ENCODE peak calls at places on chromosomes 16 and 17, in eight cellular contexts. B is C1 segment of cervical spinal cord, C is fibroblast of the aortic adventitia, L is left ventricle myocardium inferior, J is AG20443, E is AG04449, M is NCI-H774, O is A172. U is an unnamed sample.

GRCh38 chr16:31093132-31093703 is 1.4 kb downstream of the VKORC1 start:
- DNase-seq in B (peak; percentile 45), L (no peak), J (peak; percentile 56), E (no peak), M (no peak), C (no peak), O (peak; percentile 55), U (peak; percentile 44)

GRCh38 chr17:61996916-61997605 is 68.0 kb downstream of the MED13 start:
- DNase-seq in E (no peak), L (no peak), O (no peak), C (peak; percentile 7), B (no peak), M (no peak), J (no peak), U (no peak)

GRCh38 chr17:1301546-1301945 is 22.1 kb downstream of the TRARG1 start:
- DNase-seq in C (no peak), J (no peak), B (no peak), M (no peak), E (no peak), L (no peak), O (no peak), U (no peak)

GRCh38 chr17:66348605-66349165 is 46.3 kb downstream of the PRKCA start:
- DNase-seq in B (no peak), O (peak; percentile 89), J (peak; percentile 71), E (peak; percentile 42), M (peak; percentile 48), L (no peak), C (peak; percentile 82), U (peak; percentile 82)

GRCh38 chr17:8742274-8742673 is 2.4 kb downstream of the CCDC42 start:
- DNase-seq in E (no peak), O (no peak), C (no peak), L (no peak), J (no peak), B (no peak), M (no peak), U (no peak)

GRCh38 chr17:73548620-73549311 is 95.5 kb downstream of the SDK2 start:
- DNase-seq in M (no peak), J (no peak), L (no peak), C (no peak), E (no peak), O (no peak), B (no peak), U (no peak)

GRCh38 chr16:71709231-71709781 is 15.2 kb downstream of the PHLPP2 start:
- DNase-seq in O (peak; percentile 56), E (peak; percentile 24), B (no peak), L (no peak), J (peak; percentile 36), M (no peak), C (peak; percentile 66), U (peak; percentile 77)

GRCh38 chr17:38727661-38728220 is 2.4 kb upstream of the CISD3 start:
- DNase-seq in E (no peak), O (no peak), C (no peak), M (no peak), L (no peak), J (no peak), B (no peak), U (no peak)

GRCh38 chr16:12171706-12172105 is 195.2 kb downstream of the SNX29 start:
- DNase-seq in J (no peak), C (no peak), L (no peak), M (no peak), B (no peak), O (no peak), E (no peak), U (no peak)

GRCh38 chr16:48946687-48947370 is 334.8 kb downstream of the CBLN1 start:
- DNase-seq in E (no peak), B (no peak), L (no peak), O (no peak), M (no peak), J (no peak), C (no peak), U (no peak)

GRCh38 chr17:45997624-45998023 is 1.4 kb upstream of the STH start:
- DNase-seq in O (peak; percentile 22), B (no peak), L (no peak), J (no peak), M (no peak), C (peak; percentile 49), E (no peak), U (peak; percentile 51)

GRCh38 chr17:75832164-75832651 is 12.0 kb downstream of the UNC13D start:
- DNase-seq in O (peak; percentile 98), B (no peak), C (peak; percentile 27), E (no peak), M (no peak), L (no peak), J (peak; percentile 82), U (peak; percentile 76)

GRCh38 chr16:69937465-69937951 is 13.6 kb upstream of the CLEC18A start:
- DNase-seq in L (no peak), B (peak; percentile 10), M (no peak), C (no peak), O (no peak), E (no peak), J (no peak), U (no peak)

GRCh38 chr17:48054238-48055185 is 6.4 kb downstream of the NFE2L1 start:
- DNase-seq in C (peak; percentile 84), M (no peak), L (peak; percentile 76), B (peak; percentile 56), O (peak; percentile 87), J (peak; percentile 65), E (no peak), U (no peak)

GRCh38 chr17:57552114-57552601 is 192.9 kb downstream of the CCDC182 start:
- DNase-seq in B (no peak), L (no peak), J (peak; percentile 46), C (no peak), E (no peak), M (no peak), O (no peak), U (no peak)

GRCh38 chr17:28985950-28986713 is 19.7 kb downstream of the SEZ6 start:
- DNase-seq in E (no peak), J (no peak), B (no peak), L (no peak), M (no peak), O (no peak), C (no peak), U (no peak)

GRCh38 chr17:2090804-2091534 is 36.1 kb downstream of the HIC1 start:
- DNase-seq in E (peak; percentile 91), L (peak; percentile 64), M (no peak), O (peak; percentile 92), J (peak; percentile 93), C (peak; percentile 93), B (no peak), U (peak; percentile 92)

GRCh38 chr17:81160306-81160705 is 5.0 kb upstream of the PVALEF start:
- DNase-seq in E (no peak), B (peak; percentile 22), L (peak; percentile 62), M (no peak), J (no peak), C (no peak), O (no peak), U (no peak)

GRCh38 chr16:81723098-81723723 is 55.9 kb upstream of the PLCG2 start:
- DNase-seq in E (peak; percentile 50), J (peak; percentile 77), C (peak; percentile 88), L (no peak), B (no peak), M (peak; percentile 46), O (peak; percentile 86), U (peak; percentile 84)

GRCh38 chr16:77760800-77761199 is 27.6 kb upstream of the VAT1L start:
- DNase-seq in O (no peak), J (no peak), B (no peak), E (no peak), L (no peak), M (no peak), C (no peak), U (peak; percentile 57)

GRCh38 chr17:57091186-57091618 is 6.2 kb downstream of the AKAP1 start:
- DNase-seq in L (peak; percentile 81), B (peak; percentile 35), M (no peak), J (no peak), E (no peak), C (no peak), O (no peak), U (no peak)

GRCh38 chr16:70725912-70726828 is 40.3 kb upstream of the MTSS2 start:
- DNase-seq in L (peak; percentile 79), M (no peak), E (no peak), O (no peak), C (peak; percentile 24), B (peak; percentile 72), J (no peak), U (no peak)

GRCh38 chr17:64406321-64407200 is 15.9 kb upstream of the PECAM1 start:
- DNase-seq in L (no peak), M (no peak), E (no peak), J (no peak), C (no peak), O (peak; percentile 32), B (no peak), U (peak; percentile 35)

GRCh38 chr17:65564793-65565192 is 3.3 kb upstream of the AXIN2 start:
- DNase-seq in L (no peak), C (peak; percentile 56), O (no peak), J (no peak), E (no peak), B (no peak), M (peak; percentile 71), U (peak; percentile 56)

GRCh38 chr17:64920026-64920418 is 744 bp upstream of the LRRC37A3 start:
- DNase-seq in L (no peak), C (peak; percentile 16), M (no peak), J (peak; percentile 9), B (no peak), O (no peak), E (no peak), U (peak; percentile 34)

GRCh38 chr16:4576008-4576407 is 19.9 kb downstream of the C16orf96 start:
- DNase-seq in O (no peak), B (no peak), M (no peak), E (no peak), C (no peak), J (no peak), L (no peak), U (no peak)

GRCh38 chr17:67388986-67389385 is 11.9 kb downstream of the PITPNC1 start:
- DNase-seq in E (no peak), M (no peak), L (no peak), J (no peak), B (no peak), C (no peak), O (no peak), U (no peak)

GRCh38 chr16:58448890-58449289 is 51.1 kb upstream of the NDRG4 start:
- DNase-seq in C (no peak), J (no peak), B (no peak), O (no peak), L (no peak), E (no peak), M (no peak), U (no peak)

GRCh38 chr16:26139884-26140283 is 448.1 kb downstream of the HS3ST4 start:
- DNase-seq in J (no peak), O (no peak), L (no peak), B (no peak), E (no peak), M (no peak), C (no peak), U (no peak)

GRCh38 chr17:50170662-50171370 is 5.0 kb downstream of the SGCA start:
- DNase-seq in M (no peak), J (no peak), E (no peak), B (no peak), L (no peak), O (peak; percentile 89), C (peak; percentile 31), U (peak; percentile 81)

GRCh38 chr17:62597920-62598319 is 29.6 kb upstream of the MRC2 start:
- DNase-seq in L (no peak), M (no peak), E (no peak), J (peak; percentile 74), O (no peak), B (no peak), C (peak; percentile 68), U (no peak)

GRCh38 chr16:70380205-70380918 is 33.7 kb downstream of the DDX19A start:
- DNase-seq in O (peak; percentile 81), L (peak; percentile 32), C (peak; percentile 89), M (no peak), B (peak; percentile 38), E (peak; percentile 67), J (peak; percentile 86), U (peak; percentile 97)